ENCODE peak calls at places on chromosomes 2 and 18, in eight cellular contexts. X, B, Q, Y, W, N, R and F are unnamed samples.
A peak's percentile ranks its signal among the peaks of the same experiment; 100 is the strongest.

GRCh38 chr2:62042944-62043343 is 137.5 kb downstream of the COMMD1 start:
- DNase-seq in X (no peak), B (no peak), Q (no peak), Y (no peak), W (no peak), N (no peak), R (no peak), F (no peak)

GRCh38 chr2:179817181-179817841 is 44.1 kb downstream of the ZNF385B start:
- DNase-seq in X (peak; percentile 13), B (no peak), Q (no peak), Y (no peak), W (no peak), N (no peak), R (no peak), F (no peak)

GRCh38 chr2:227297052-227297451 is 28.0 kb upstream of the MFF start:
- DNase-seq in X (no peak), B (no peak), Q (no peak), Y (no peak), W (no peak), N (no peak), R (no peak), F (no peak)

GRCh38 chr18:565562-566061 is 14.6 kb upstream of the CETN1 start:
- DNase-seq in X (no peak), B (no peak), Q (no peak), Y (no peak), W (no peak), N (no peak), R (no peak), F (no peak)

GRCh38 chr2:80499095-80499494 is 194.5 kb upstream of the LRRTM1 start:
- DNase-seq in X (peak; percentile 39), B (peak; percentile 32), Q (no peak), Y (no peak), W (no peak), N (no peak), R (no peak), F (no peak)

GRCh38 chr2:11454824-11455223 is 11.1 kb downstream of the E2F6 start:
- DNase-seq in X (no peak), B (no peak), Q (no peak), Y (no peak), W (no peak), N (no peak), R (no peak), F (no peak)

GRCh38 chr2:182917924-182918323 is 51.5 kb upstream of the FRZB start:
- DNase-seq in X (no peak), B (no peak), Q (no peak), Y (no peak), W (no peak), N (no peak), R (no peak), F (no peak)

GRCh38 chr2:127101048-127101611 is 5.8 kb downstream of the BIN1 start:
- DNase-seq in X (no peak), B (no peak), Q (no peak), Y (no peak), W (no peak), N (no peak), R (no peak), F (no peak)

GRCh38 chr2:127678531-127678930 is 3.2 kb upstream of the LIMS2 start:
- DNase-seq in X (no peak), B (no peak), Q (no peak), Y (no peak), W (no peak), N (peak; percentile 3), R (no peak), F (no peak)

GRCh38 chr2:26838121-26838906 is 9.6 kb upstream of the DPYSL5 start:
- DNase-seq in X (peak; percentile 47), B (no peak), Q (no peak), Y (no peak), W (no peak), N (peak; percentile 33), R (no peak), F (no peak)

GRCh38 chr2:134663451-134663850 is 55.3 kb downstream of the TMEM163 start:
- DNase-seq in X (no peak), B (no peak), Q (no peak), Y (no peak), W (no peak), N (no peak), R (no peak), F (no peak)

GRCh38 chr18:45201489-45201888 is 413.8 kb upstream of the SLC14A2 start:
- DNase-seq in X (no peak), B (no peak), Q (no peak), Y (no peak), W (no peak), N (no peak), R (no peak), F (no peak)

GRCh38 chr18:42901161-42901560 is 214.3 kb downstream of the RIT2 start:
- DNase-seq in X (no peak), B (no peak), Q (no peak), Y (no peak), W (no peak), N (no peak), R (no peak), F (no peak)

GRCh38 chr2:122960727-122961641 is 1064.1 kb upstream of the CNTNAP5 start:
- DNase-seq in X (peak; percentile 72), B (no peak), Q (no peak), Y (peak; percentile 71), W (no peak), N (no peak), R (peak; percentile 2), F (no peak)

GRCh38 chr2:105643405-105644173 is 101.1 kb upstream of the NCK2 start:
- DNase-seq in X (no peak), B (no peak), Q (no peak), Y (no peak), W (no peak), N (no peak), R (no peak), F (no peak)

GRCh38 chr18:77131100-77131651 is 1.4 kb downstream of the MBP start:
- DNase-seq in X (peak; percentile 46), B (peak; percentile 61), Q (no peak), Y (no peak), W (no peak), N (no peak), R (no peak), F (no peak)

GRCh38 chr2:44802409-44803099 is 138.9 kb upstream of the SIX3 start:
- DNase-seq in X (peak; percentile 5), B (no peak), Q (no peak), Y (no peak), W (no peak), N (peak; percentile 84), R (no peak), F (no peak)

GRCh38 chr18:29644276-29644675 is 1398.3 kb downstream of the DSC3 start:
- DNase-seq in X (peak; percentile 57), B (no peak), Q (no peak), Y (no peak), W (no peak), N (no peak), R (no peak), F (no peak)

GRCh38 chr2:63837036-63837594 is 4.6 kb upstream of the UGP2 start:
- DNase-seq in X (no peak), B (no peak), Q (no peak), Y (no peak), W (no peak), N (no peak), R (no peak), F (no peak)

GRCh38 chr18:8975624-8976023 is 126.9 kb upstream of the NDUFV2 start:
- DNase-seq in X (no peak), B (no peak), Q (no peak), Y (no peak), W (no peak), N (no peak), R (no peak), F (no peak)

GRCh38 chr18:69936191-69936558 is 11.5 kb downstream of the CD226 start:
- DNase-seq in X (peak; percentile 5), B (no peak), Q (no peak), Y (no peak), W (no peak), N (no peak), R (no peak), F (no peak)

GRCh38 chr2:138708682-138709241 is 71.4 kb downstream of the NXPH2 start:
- DNase-seq in X (peak; percentile 78), B (no peak), Q (no peak), Y (peak; percentile 37), W (no peak), N (peak; percentile 12), R (no peak), F (no peak)

GRCh38 chr2:176464886-176465564 is 195.8 kb downstream of the MTX2 start:
- DNase-seq in X (no peak), B (no peak), Q (no peak), Y (no peak), W (no peak), N (no peak), R (no peak), F (no peak)

GRCh38 chr2:11179899-11180298 is 24.6 kb downstream of the SLC66A3 start:
- DNase-seq in X (no peak), B (no peak), Q (no peak), Y (no peak), W (no peak), N (no peak), R (no peak), F (no peak)

GRCh38 chr2:237563816-237564215 is 2.6 kb upstream of the PRLH start:
- DNase-seq in X (no peak), B (no peak), Q (no peak), Y (no peak), W (no peak), N (peak; percentile 88), R (no peak), F (no peak)

GRCh38 chr2:233477548-233478433 is 88.8 kb downstream of the USP40 start:
- DNase-seq in X (no peak), B (no peak), Q (no peak), Y (no peak), W (no peak), N (peak; percentile 6), R (no peak), F (no peak)

GRCh38 chr2:232028631-232029030 is 67.1 kb downstream of the DIS3L2 start:
- DNase-seq in X (peak; percentile 21), B (peak; percentile 50), Q (no peak), Y (no peak), W (no peak), N (no peak), R (no peak), F (no peak)

GRCh38 chr2:8681786-8682692 is at the start of gene ID2:
- DNase-seq in X (peak; percentile 100), B (peak; percentile 99), Q (peak; percentile 97), Y (peak; percentile 97), W (peak; percentile 98), N (peak; percentile 95), R (peak; percentile 95), F (peak; percentile 85)

GRCh38 chr18:79361766-79362522 is 33.8 kb upstream of the NFATC1 start:
- DNase-seq in X (peak; percentile 89), B (no peak), Q (no peak), Y (no peak), W (no peak), N (no peak), R (no peak), F (no peak)

GRCh38 chr2:201363857-201364560 is 6.9 kb upstream of the FLACC1 start:
- DNase-seq in X (peak; percentile 60), B (no peak), Q (no peak), Y (peak; percentile 9), W (peak; percentile 23), N (peak; percentile 42), R (no peak), F (no peak)

GRCh38 chr2:190583507-190584337 is 49.2 kb upstream of the NEMP2 start:
- DNase-seq in X (no peak), B (peak; percentile 69), Q (no peak), Y (peak; percentile 43), W (no peak), N (no peak), R (no peak), F (no peak)

GRCh38 chr2:42142476-42143184 is 26.5 kb upstream of the EML4 start:
- DNase-seq in X (peak; percentile 62), B (no peak), Q (no peak), Y (no peak), W (no peak), N (no peak), R (no peak), F (no peak)

GRCh38 chr2:36708119-36708741 is 11.7 kb downstream of the VIT start:
- DNase-seq in X (peak; percentile 11), B (no peak), Q (no peak), Y (no peak), W (no peak), N (no peak), R (no peak), F (no peak)

GRCh38 chr2:11710210-11710609 is 36.2 kb upstream of the LPIN1 start:
- DNase-seq in X (peak; percentile 85), B (no peak), Q (no peak), Y (no peak), W (no peak), N (no peak), R (no peak), F (no peak)